ENCODE peak calls at places on chromosome 3, in five cellular contexts. T is NCI-H1694; S is GM18507; Y is effector memory CD8-positive, alpha-beta T cell; V is OCI-LY7. H is an unnamed sample.

GRCh38 chr3:43162573-43163084 is 56.8 kb upstream of the POMGNT2 start:
- DNase-seq in T (no peak), S (no peak), Y (peak), V (no peak), H (no peak)

GRCh38 chr3:197734667-197735318 is 1.9 kb downstream of the RUBCN start:
- DNase-seq in T (no peak), S (no peak), Y (no peak), V (peak), H (peak)

GRCh38 chr3:13420817-13421755 is 964 bp upstream of the NUP210 start:
- DNase-seq in T (no peak), S (no peak), Y (peak), V (peak), H (peak)

GRCh38 chr3:47404955-47405790 is 24.4 kb downstream of the PTPN23 start:
- DNase-seq in T (no peak), S (no peak), Y (no peak), V (no peak), H (no peak)

GRCh38 chr3:2097641-2098191 is 950 bp upstream of the CNTN4 start:
- DNase-seq in T (no peak), S (no peak), Y (no peak), V (no peak), H (no peak)

GRCh38 chr3:4166540-4166939 is 136.6 kb upstream of the SETMAR start:
- DNase-seq in T (no peak), S (no peak), Y (no peak), V (no peak), H (no peak)

GRCh38 chr3:12966847-12967750 is 106.1 kb downstream of the IQSEC1 start:
- DNase-seq in T (no peak), S (no peak), Y (no peak), V (no peak), H (peak)

GRCh38 chr3:49723301-49723630 is 485 bp downstream of the GMPPB start:
- DNase-seq in T (no peak), S (peak), Y (peak), V (peak), H (peak)

GRCh38 chr3:177451940-177452484 is 254.7 kb upstream of the TBL1XR1 start:
- DNase-seq in T (no peak), S (no peak), Y (no peak), V (no peak), H (no peak)

GRCh38 chr3:63877737-63878393 is 14.2 kb downstream of the ATXN7 start:
- DNase-seq in T (no peak), S (no peak), Y (no peak), V (no peak), H (no peak)